ENCODE peak calls at places on chromosome 12, in seven cellular contexts. One of them, this sample, is unnamed.
A peak's percentile ranks its signal among the peaks of the same experiment; 100 is the strongest.

GRCh38 chr12:15733136-15733535 is 56.1 kb downstream of the EPS8 start:
- DNase-seq in BE2C: no peak
- DNase-seq in activated naive CD8-positive, alpha-beta T cell treated with anti-CD3 and anti-CD28 coated beads, Interleukin-2, amount 50 U/mL, for 16 hours: no peak
- DNase-seq in A549: no peak
- DNase-seq in activated T-cell treated with anti-CD3 and anti-CD28 coated beads, Interleukin-2, amount 50 U/mL, for 24 hours: no peak
- DNase-seq in activated B cell treated with CpG ODN at 0.5 μM for 24 hours: no peak
- DNase-seq in kidney glomerular epithelial cell: no peak
- DNase-seq in this sample: no peak

GRCh38 chr12:88934163-88934747 is 354.0 kb upstream of the KITLG start:
- DNase-seq in activated B cell treated with CpG ODN at 0.5 μM for 24 hours: no peak
- DNase-seq in BE2C: no peak
- DNase-seq in activated naive CD8-positive, alpha-beta T cell treated with anti-CD3 and anti-CD28 coated beads, Interleukin-2, amount 50 U/mL, for 16 hours: no peak
- DNase-seq in kidney glomerular epithelial cell: peak; percentile 75
- DNase-seq in activated T-cell treated with anti-CD3 and anti-CD28 coated beads, Interleukin-2, amount 50 U/mL, for 24 hours: no peak
- DNase-seq in A549: no peak
- DNase-seq in this sample: no peak

GRCh38 chr12:88716240-88716639 is 136.0 kb upstream of the KITLG start:
- DNase-seq in BE2C: no peak
- DNase-seq in kidney glomerular epithelial cell: no peak
- DNase-seq in activated T-cell treated with anti-CD3 and anti-CD28 coated beads, Interleukin-2, amount 50 U/mL, for 24 hours: no peak
- DNase-seq in activated naive CD8-positive, alpha-beta T cell treated with anti-CD3 and anti-CD28 coated beads, Interleukin-2, amount 50 U/mL, for 16 hours: no peak
- DNase-seq in A549: no peak
- DNase-seq in activated B cell treated with CpG ODN at 0.5 μM for 24 hours: no peak
- DNase-seq in this sample: no peak

GRCh38 chr12:46221255-46222128 is 47.4 kb downstream of the SLC38A1 start:
- DNase-seq in BE2C: no peak
- DNase-seq in kidney glomerular epithelial cell: peak; percentile 13
- DNase-seq in A549: no peak
- DNase-seq in activated naive CD8-positive, alpha-beta T cell treated with anti-CD3 and anti-CD28 coated beads, Interleukin-2, amount 50 U/mL, for 16 hours: no peak
- DNase-seq in activated B cell treated with CpG ODN at 0.5 μM for 24 hours: no peak
- DNase-seq in activated T-cell treated with anti-CD3 and anti-CD28 coated beads, Interleukin-2, amount 50 U/mL, for 24 hours: no peak
- DNase-seq in this sample: no peak

GRCh38 chr12:41034686-41035085 is 153.4 kb upstream of the PDZRN4 start:
- DNase-seq in activated T-cell treated with anti-CD3 and anti-CD28 coated beads, Interleukin-2, amount 50 U/mL, for 24 hours: no peak
- DNase-seq in A549: no peak
- DNase-seq in BE2C: no peak
- DNase-seq in activated naive CD8-positive, alpha-beta T cell treated with anti-CD3 and anti-CD28 coated beads, Interleukin-2, amount 50 U/mL, for 16 hours: no peak
- DNase-seq in kidney glomerular epithelial cell: no peak
- DNase-seq in activated B cell treated with CpG ODN at 0.5 μM for 24 hours: no peak
- DNase-seq in this sample: no peak

GRCh38 chr12:51388066-51388799 is 3.0 kb downstream of the GALNT6 start:
- DNase-seq in kidney glomerular epithelial cell: no peak
- DNase-seq in activated naive CD8-positive, alpha-beta T cell treated with anti-CD3 and anti-CD28 coated beads, Interleukin-2, amount 50 U/mL, for 16 hours: no peak
- DNase-seq in activated T-cell treated with anti-CD3 and anti-CD28 coated beads, Interleukin-2, amount 50 U/mL, for 24 hours: peak; percentile 19
- DNase-seq in BE2C: peak; percentile 77
- DNase-seq in A549: no peak
- DNase-seq in activated B cell treated with CpG ODN at 0.5 μM for 24 hours: no peak
- DNase-seq in this sample: peak; percentile 40

GRCh38 chr12:62191747-62192485 is 68.3 kb upstream of the USP15 start:
- DNase-seq in BE2C: no peak
- DNase-seq in activated T-cell treated with anti-CD3 and anti-CD28 coated beads, Interleukin-2, amount 50 U/mL, for 24 hours: peak; percentile 55
- DNase-seq in activated B cell treated with CpG ODN at 0.5 μM for 24 hours: peak; percentile 22
- DNase-seq in A549: no peak
- DNase-seq in kidney glomerular epithelial cell: no peak
- DNase-seq in activated naive CD8-positive, alpha-beta T cell treated with anti-CD3 and anti-CD28 coated beads, Interleukin-2, amount 50 U/mL, for 16 hours: no peak
- DNase-seq in this sample: peak; percentile 64

GRCh38 chr12:79006306-79006705 is 141.7 kb downstream of the SYT1 start:
- DNase-seq in A549: no peak
- DNase-seq in activated B cell treated with CpG ODN at 0.5 μM for 24 hours: no peak
- DNase-seq in activated naive CD8-positive, alpha-beta T cell treated with anti-CD3 and anti-CD28 coated beads, Interleukin-2, amount 50 U/mL, for 16 hours: no peak
- DNase-seq in activated T-cell treated with anti-CD3 and anti-CD28 coated beads, Interleukin-2, amount 50 U/mL, for 24 hours: no peak
- DNase-seq in BE2C: no peak
- DNase-seq in kidney glomerular epithelial cell: peak; percentile 18
- DNase-seq in this sample: no peak

GRCh38 chr12:3945671-3946070 is 72.5 kb upstream of the PARP11 start:
- DNase-seq in kidney glomerular epithelial cell: no peak
- DNase-seq in activated naive CD8-positive, alpha-beta T cell treated with anti-CD3 and anti-CD28 coated beads, Interleukin-2, amount 50 U/mL, for 16 hours: no peak
- DNase-seq in A549: no peak
- DNase-seq in activated B cell treated with CpG ODN at 0.5 μM for 24 hours: no peak
- DNase-seq in activated T-cell treated with anti-CD3 and anti-CD28 coated beads, Interleukin-2, amount 50 U/mL, for 24 hours: no peak
- DNase-seq in BE2C: no peak
- DNase-seq in this sample: no peak

GRCh38 chr12:42128327-42128726 is 16.3 kb downstream of the GXYLT1 start:
- DNase-seq in activated naive CD8-positive, alpha-beta T cell treated with anti-CD3 and anti-CD28 coated beads, Interleukin-2, amount 50 U/mL, for 16 hours: no peak
- DNase-seq in activated B cell treated with CpG ODN at 0.5 μM for 24 hours: no peak
- DNase-seq in activated T-cell treated with anti-CD3 and anti-CD28 coated beads, Interleukin-2, amount 50 U/mL, for 24 hours: no peak
- DNase-seq in kidney glomerular epithelial cell: no peak
- DNase-seq in BE2C: no peak
- DNase-seq in A549: no peak
- DNase-seq in this sample: no peak

GRCh38 chr12:19959353-19959752 is 409.0 kb upstream of the PDE3A start:
- DNase-seq in kidney glomerular epithelial cell: no peak
- DNase-seq in activated naive CD8-positive, alpha-beta T cell treated with anti-CD3 and anti-CD28 coated beads, Interleukin-2, amount 50 U/mL, for 16 hours: no peak
- DNase-seq in BE2C: no peak
- DNase-seq in activated B cell treated with CpG ODN at 0.5 μM for 24 hours: no peak
- DNase-seq in activated T-cell treated with anti-CD3 and anti-CD28 coated beads, Interleukin-2, amount 50 U/mL, for 24 hours: no peak
- DNase-seq in A549: no peak
- DNase-seq in this sample: no peak

GRCh38 chr12:50039151-50039835 is 14.0 kb upstream of the RACGAP1 start:
- DNase-seq in kidney glomerular epithelial cell: peak; percentile 47
- DNase-seq in A549: peak; percentile 76
- DNase-seq in activated T-cell treated with anti-CD3 and anti-CD28 coated beads, Interleukin-2, amount 50 U/mL, for 24 hours: peak; percentile 92
- DNase-seq in activated naive CD8-positive, alpha-beta T cell treated with anti-CD3 and anti-CD28 coated beads, Interleukin-2, amount 50 U/mL, for 16 hours: peak; percentile 76
- DNase-seq in BE2C: peak; percentile 92
- DNase-seq in activated B cell treated with CpG ODN at 0.5 μM for 24 hours: peak; percentile 69
- DNase-seq in this sample: peak; percentile 86

GRCh38 chr12:29026419-29026818 is 122.7 kb upstream of the FAR2 start:
- DNase-seq in activated T-cell treated with anti-CD3 and anti-CD28 coated beads, Interleukin-2, amount 50 U/mL, for 24 hours: no peak
- DNase-seq in A549: no peak
- DNase-seq in kidney glomerular epithelial cell: peak; percentile 6
- DNase-seq in BE2C: no peak
- DNase-seq in activated naive CD8-positive, alpha-beta T cell treated with anti-CD3 and anti-CD28 coated beads, Interleukin-2, amount 50 U/mL, for 16 hours: no peak
- DNase-seq in activated B cell treated with CpG ODN at 0.5 μM for 24 hours: no peak
- DNase-seq in this sample: no peak

GRCh38 chr12:6362383-6362782 is 13.0 kb downstream of the SCNN1A start:
- DNase-seq in activated T-cell treated with anti-CD3 and anti-CD28 coated beads, Interleukin-2, amount 50 U/mL, for 24 hours: no peak
- DNase-seq in activated B cell treated with CpG ODN at 0.5 μM for 24 hours: no peak
- DNase-seq in A549: no peak
- DNase-seq in kidney glomerular epithelial cell: no peak
- DNase-seq in activated naive CD8-positive, alpha-beta T cell treated with anti-CD3 and anti-CD28 coated beads, Interleukin-2, amount 50 U/mL, for 16 hours: no peak
- DNase-seq in BE2C: no peak
- DNase-seq in this sample: no peak

GRCh38 chr12:75724913-75725312 is 213.5 kb upstream of the KRR1 start:
- DNase-seq in activated naive CD8-positive, alpha-beta T cell treated with anti-CD3 and anti-CD28 coated beads, Interleukin-2, amount 50 U/mL, for 16 hours: no peak
- DNase-seq in A549: peak; percentile 28
- DNase-seq in kidney glomerular epithelial cell: peak; percentile 37
- DNase-seq in activated B cell treated with CpG ODN at 0.5 μM for 24 hours: no peak
- DNase-seq in activated T-cell treated with anti-CD3 and anti-CD28 coated beads, Interleukin-2, amount 50 U/mL, for 24 hours: no peak
- DNase-seq in BE2C: peak; percentile 55
- DNase-seq in this sample: no peak

GRCh38 chr12:26368331-26368730 is 173.0 kb downstream of the SSPN start:
- DNase-seq in BE2C: no peak
- DNase-seq in A549: no peak
- DNase-seq in activated naive CD8-positive, alpha-beta T cell treated with anti-CD3 and anti-CD28 coated beads, Interleukin-2, amount 50 U/mL, for 16 hours: no peak
- DNase-seq in kidney glomerular epithelial cell: no peak
- DNase-seq in activated T-cell treated with anti-CD3 and anti-CD28 coated beads, Interleukin-2, amount 50 U/mL, for 24 hours: no peak
- DNase-seq in activated B cell treated with CpG ODN at 0.5 μM for 24 hours: no peak
- DNase-seq in this sample: no peak

GRCh38 chr12:95102916-95103671 is 29.7 kb upstream of the NR2C1 start:
- DNase-seq in activated naive CD8-positive, alpha-beta T cell treated with anti-CD3 and anti-CD28 coated beads, Interleukin-2, amount 50 U/mL, for 16 hours: no peak
- DNase-seq in activated B cell treated with CpG ODN at 0.5 μM for 24 hours: no peak
- DNase-seq in A549: peak; percentile 85
- DNase-seq in activated T-cell treated with anti-CD3 and anti-CD28 coated beads, Interleukin-2, amount 50 U/mL, for 24 hours: peak; percentile 34
- DNase-seq in BE2C: no peak
- DNase-seq in kidney glomerular epithelial cell: peak; percentile 99
- DNase-seq in this sample: no peak

GRCh38 chr12:76123301-76124212 is 39.1 kb upstream of the NAP1L1 start:
- DNase-seq in activated naive CD8-positive, alpha-beta T cell treated with anti-CD3 and anti-CD28 coated beads, Interleukin-2, amount 50 U/mL, for 16 hours: no peak
- DNase-seq in kidney glomerular epithelial cell: peak; percentile 34
- DNase-seq in activated B cell treated with CpG ODN at 0.5 μM for 24 hours: no peak
- DNase-seq in activated T-cell treated with anti-CD3 and anti-CD28 coated beads, Interleukin-2, amount 50 U/mL, for 24 hours: no peak
- DNase-seq in BE2C: no peak
- DNase-seq in A549: no peak
- DNase-seq in this sample: no peak

GRCh38 chr12:13661005-13661887 is 320.2 kb downstream of the GRIN2B start:
- DNase-seq in BE2C: peak; percentile 53
- DNase-seq in activated T-cell treated with anti-CD3 and anti-CD28 coated beads, Interleukin-2, amount 50 U/mL, for 24 hours: peak; percentile 28
- DNase-seq in activated B cell treated with CpG ODN at 0.5 μM for 24 hours: no peak
- DNase-seq in A549: peak; percentile 36
- DNase-seq in activated naive CD8-positive, alpha-beta T cell treated with anti-CD3 and anti-CD28 coated beads, Interleukin-2, amount 50 U/mL, for 16 hours: no peak
- DNase-seq in kidney glomerular epithelial cell: peak; percentile 31
- DNase-seq in this sample: no peak

GRCh38 chr12:124917135-124917840 is 2.8 kb upstream of the UBC start:
- DNase-seq in A549: peak; percentile 77
- DNase-seq in BE2C: peak; percentile 98
- DNase-seq in kidney glomerular epithelial cell: no peak
- DNase-seq in activated naive CD8-positive, alpha-beta T cell treated with anti-CD3 and anti-CD28 coated beads, Interleukin-2, amount 50 U/mL, for 16 hours: peak; percentile 81
- DNase-seq in activated T-cell treated with anti-CD3 and anti-CD28 coated beads, Interleukin-2, amount 50 U/mL, for 24 hours: peak; percentile 89
- DNase-seq in activated B cell treated with CpG ODN at 0.5 μM for 24 hours: peak; percentile 77
- DNase-seq in this sample: peak; percentile 93

GRCh38 chr12:33438890-33439586 is 581 bp downstream of the SYT10 start:
- DNase-seq in activated naive CD8-positive, alpha-beta T cell treated with anti-CD3 and anti-CD28 coated beads, Interleukin-2, amount 50 U/mL, for 16 hours: no peak
- DNase-seq in activated T-cell treated with anti-CD3 and anti-CD28 coated beads, Interleukin-2, amount 50 U/mL, for 24 hours: no peak
- DNase-seq in BE2C: no peak
- DNase-seq in A549: no peak
- DNase-seq in activated B cell treated with CpG ODN at 0.5 μM for 24 hours: no peak
- DNase-seq in kidney glomerular epithelial cell: peak; percentile 9
- DNase-seq in this sample: no peak

GRCh38 chr12:95169368-95169767 is 47.9 kb downstream of the FGD6 start:
- DNase-seq in BE2C: no peak
- DNase-seq in activated T-cell treated with anti-CD3 and anti-CD28 coated beads, Interleukin-2, amount 50 U/mL, for 24 hours: no peak
- DNase-seq in activated B cell treated with CpG ODN at 0.5 μM for 24 hours: no peak
- DNase-seq in activated naive CD8-positive, alpha-beta T cell treated with anti-CD3 and anti-CD28 coated beads, Interleukin-2, amount 50 U/mL, for 16 hours: no peak
- DNase-seq in kidney glomerular epithelial cell: peak; percentile 98
- DNase-seq in A549: peak; percentile 94
- DNase-seq in this sample: no peak

GRCh38 chr12:57049890-57050289 is at the start of gene MYO1A:
- DNase-seq in A549: no peak
- DNase-seq in BE2C: no peak
- DNase-seq in activated B cell treated with CpG ODN at 0.5 μM for 24 hours: no peak
- DNase-seq in activated naive CD8-positive, alpha-beta T cell treated with anti-CD3 and anti-CD28 coated beads, Interleukin-2, amount 50 U/mL, for 16 hours: no peak
- DNase-seq in activated T-cell treated with anti-CD3 and anti-CD28 coated beads, Interleukin-2, amount 50 U/mL, for 24 hours: no peak
- DNase-seq in kidney glomerular epithelial cell: no peak
- DNase-seq in this sample: no peak

GRCh38 chr12:131946757-131947156 is 3.0 kb upstream of the EP400 start:
- DNase-seq in activated naive CD8-positive, alpha-beta T cell treated with anti-CD3 and anti-CD28 coated beads, Interleukin-2, amount 50 U/mL, for 16 hours: no peak
- DNase-seq in activated B cell treated with CpG ODN at 0.5 μM for 24 hours: no peak
- DNase-seq in A549: no peak
- DNase-seq in kidney glomerular epithelial cell: no peak
- DNase-seq in BE2C: no peak
- DNase-seq in activated T-cell treated with anti-CD3 and anti-CD28 coated beads, Interleukin-2, amount 50 U/mL, for 24 hours: peak; percentile 27
- DNase-seq in this sample: no peak

GRCh38 chr12:7460375-7461259 is 16.7 kb upstream of the CD163L1 start:
- DNase-seq in BE2C: peak; percentile 58
- DNase-seq in activated naive CD8-positive, alpha-beta T cell treated with anti-CD3 and anti-CD28 coated beads, Interleukin-2, amount 50 U/mL, for 16 hours: no peak
- DNase-seq in activated B cell treated with CpG ODN at 0.5 μM for 24 hours: no peak
- DNase-seq in A549: peak; percentile 66
- DNase-seq in activated T-cell treated with anti-CD3 and anti-CD28 coated beads, Interleukin-2, amount 50 U/mL, for 24 hours: peak; percentile 67
- DNase-seq in kidney glomerular epithelial cell: peak; percentile 40
- DNase-seq in this sample: no peak

GRCh38 chr12:82687020-82687951 is 580 bp downstream of the TMTC2 start:
- DNase-seq in activated naive CD8-positive, alpha-beta T cell treated with anti-CD3 and anti-CD28 coated beads, Interleukin-2, amount 50 U/mL, for 16 hours: peak; percentile 0
- DNase-seq in activated B cell treated with CpG ODN at 0.5 μM for 24 hours: peak; percentile 21
- DNase-seq in BE2C: peak; percentile 58
- DNase-seq in activated T-cell treated with anti-CD3 and anti-CD28 coated beads, Interleukin-2, amount 50 U/mL, for 24 hours: peak; percentile 71
- DNase-seq in A549: peak; percentile 50
- DNase-seq in kidney glomerular epithelial cell: peak; percentile 44
- DNase-seq in this sample: peak; percentile 92

GRCh38 chr12:124385219-124385969 is 90.5 kb downstream of the RFLNA start:
- DNase-seq in kidney glomerular epithelial cell: peak; percentile 38
- DNase-seq in activated T-cell treated with anti-CD3 and anti-CD28 coated beads, Interleukin-2, amount 50 U/mL, for 24 hours: no peak
- DNase-seq in activated naive CD8-positive, alpha-beta T cell treated with anti-CD3 and anti-CD28 coated beads, Interleukin-2, amount 50 U/mL, for 16 hours: no peak
- DNase-seq in BE2C: no peak
- DNase-seq in activated B cell treated with CpG ODN at 0.5 μM for 24 hours: no peak
- DNase-seq in A549: no peak
- DNase-seq in this sample: peak; percentile 80

GRCh38 chr12:117282490-117282889 is 78.9 kb downstream of the NOS1 start:
- DNase-seq in activated naive CD8-positive, alpha-beta T cell treated with anti-CD3 and anti-CD28 coated beads, Interleukin-2, amount 50 U/mL, for 16 hours: no peak
- DNase-seq in kidney glomerular epithelial cell: no peak
- DNase-seq in activated T-cell treated with anti-CD3 and anti-CD28 coated beads, Interleukin-2, amount 50 U/mL, for 24 hours: no peak
- DNase-seq in activated B cell treated with CpG ODN at 0.5 μM for 24 hours: no peak
- DNase-seq in A549: no peak
- DNase-seq in BE2C: no peak
- DNase-seq in this sample: no peak

GRCh38 chr12:19129486-19130223 is at the start of gene PLEKHA5:
- DNase-seq in BE2C: peak; percentile 80
- DNase-seq in activated T-cell treated with anti-CD3 and anti-CD28 coated beads, Interleukin-2, amount 50 U/mL, for 24 hours: peak; percentile 68
- DNase-seq in kidney glomerular epithelial cell: peak; percentile 34
- DNase-seq in A549: peak; percentile 48
- DNase-seq in activated B cell treated with CpG ODN at 0.5 μM for 24 hours: peak; percentile 16
- DNase-seq in activated naive CD8-positive, alpha-beta T cell treated with anti-CD3 and anti-CD28 coated beads, Interleukin-2, amount 50 U/mL, for 16 hours: no peak
- DNase-seq in this sample: peak; percentile 95

GRCh38 chr12:806116-806805 is 53.9 kb downstream of the WNK1 start:
- DNase-seq in activated T-cell treated with anti-CD3 and anti-CD28 coated beads, Interleukin-2, amount 50 U/mL, for 24 hours: no peak
- DNase-seq in activated naive CD8-positive, alpha-beta T cell treated with anti-CD3 and anti-CD28 coated beads, Interleukin-2, amount 50 U/mL, for 16 hours: no peak
- DNase-seq in kidney glomerular epithelial cell: no peak
- DNase-seq in activated B cell treated with CpG ODN at 0.5 μM for 24 hours: no peak
- DNase-seq in BE2C: no peak
- DNase-seq in A549: peak; percentile 28
- DNase-seq in this sample: no peak

GRCh38 chr12:98154850-98155249 is 360.5 kb upstream of the TMPO start:
- DNase-seq in activated T-cell treated with anti-CD3 and anti-CD28 coated beads, Interleukin-2, amount 50 U/mL, for 24 hours: no peak
- DNase-seq in activated B cell treated with CpG ODN at 0.5 μM for 24 hours: no peak
- DNase-seq in A549: no peak
- DNase-seq in BE2C: no peak
- DNase-seq in activated naive CD8-positive, alpha-beta T cell treated with anti-CD3 and anti-CD28 coated beads, Interleukin-2, amount 50 U/mL, for 16 hours: no peak
- DNase-seq in kidney glomerular epithelial cell: peak; percentile 7
- DNase-seq in this sample: no peak

GRCh38 chr12:96198970-96199369 is 4.8 kb downstream of the ELK3 start:
- DNase-seq in activated naive CD8-positive, alpha-beta T cell treated with anti-CD3 and anti-CD28 coated beads, Interleukin-2, amount 50 U/mL, for 16 hours: no peak
- DNase-seq in activated B cell treated with CpG ODN at 0.5 μM for 24 hours: no peak
- DNase-seq in A549: no peak
- DNase-seq in BE2C: no peak
- DNase-seq in kidney glomerular epithelial cell: peak; percentile 91
- DNase-seq in activated T-cell treated with anti-CD3 and anti-CD28 coated beads, Interleukin-2, amount 50 U/mL, for 24 hours: no peak
- DNase-seq in this sample: no peak

GRCh38 chr12:55842681-55843429 is at the start of gene MMP19:
- DNase-seq in activated T-cell treated with anti-CD3 and anti-CD28 coated beads, Interleukin-2, amount 50 U/mL, for 24 hours: no peak
- DNase-seq in activated naive CD8-positive, alpha-beta T cell treated with anti-CD3 and anti-CD28 coated beads, Interleukin-2, amount 50 U/mL, for 16 hours: no peak
- DNase-seq in activated B cell treated with CpG ODN at 0.5 μM for 24 hours: no peak
- DNase-seq in kidney glomerular epithelial cell: no peak
- DNase-seq in A549: no peak
- DNase-seq in BE2C: no peak
- DNase-seq in this sample: no peak

GRCh38 chr12:2284321-2284813 is 231.6 kb downstream of the CACNA1C start:
- DNase-seq in BE2C: no peak
- DNase-seq in A549: no peak
- DNase-seq in activated naive CD8-positive, alpha-beta T cell treated with anti-CD3 and anti-CD28 coated beads, Interleukin-2, amount 50 U/mL, for 16 hours: no peak
- DNase-seq in activated B cell treated with CpG ODN at 0.5 μM for 24 hours: no peak
- DNase-seq in kidney glomerular epithelial cell: no peak
- DNase-seq in activated T-cell treated with anti-CD3 and anti-CD28 coated beads, Interleukin-2, amount 50 U/mL, for 24 hours: peak; percentile 3
- DNase-seq in this sample: no peak

GRCh38 chr12:54017027-54017788 is 8.4 kb downstream of the HOXC8 start:
- DNase-seq in BE2C: peak; percentile 74
- DNase-seq in activated B cell treated with CpG ODN at 0.5 μM for 24 hours: no peak
- DNase-seq in kidney glomerular epithelial cell: peak; percentile 74
- DNase-seq in A549: peak; percentile 83
- DNase-seq in activated naive CD8-positive, alpha-beta T cell treated with anti-CD3 and anti-CD28 coated beads, Interleukin-2, amount 50 U/mL, for 16 hours: no peak
- DNase-seq in activated T-cell treated with anti-CD3 and anti-CD28 coated beads, Interleukin-2, amount 50 U/mL, for 24 hours: no peak
- DNase-seq in this sample: no peak

GRCh38 chr12:122513660-122514059 is 12.9 kb upstream of the ZCCHC8 start:
- DNase-seq in A549: no peak
- DNase-seq in BE2C: no peak
- DNase-seq in activated naive CD8-positive, alpha-beta T cell treated with anti-CD3 and anti-CD28 coated beads, Interleukin-2, amount 50 U/mL, for 16 hours: no peak
- DNase-seq in activated T-cell treated with anti-CD3 and anti-CD28 coated beads, Interleukin-2, amount 50 U/mL, for 24 hours: no peak
- DNase-seq in activated B cell treated with CpG ODN at 0.5 μM for 24 hours: no peak
- DNase-seq in kidney glomerular epithelial cell: no peak
- DNase-seq in this sample: no peak

GRCh38 chr12:63495974-63496373 is 172.3 kb downstream of the DPY19L2 start:
- DNase-seq in activated naive CD8-positive, alpha-beta T cell treated with anti-CD3 and anti-CD28 coated beads, Interleukin-2, amount 50 U/mL, for 16 hours: no peak
- DNase-seq in kidney glomerular epithelial cell: no peak
- DNase-seq in BE2C: no peak
- DNase-seq in activated B cell treated with CpG ODN at 0.5 μM for 24 hours: no peak
- DNase-seq in activated T-cell treated with anti-CD3 and anti-CD28 coated beads, Interleukin-2, amount 50 U/mL, for 24 hours: no peak
- DNase-seq in A549: no peak
- DNase-seq in this sample: no peak